ENCODE peak calls at places on chromosome 4, in six cellular contexts. One of them, this sample, is unnamed.

GRCh38 chr4:19614171-19614570 is 637.5 kb upstream of the SLIT2 start:
- DNase-seq in WTC11: no peak
- DNase-seq in H4: no peak
- DNase-seq in thyroid gland: no peak
- DNase-seq in GM04504: no peak
- DNase-seq in hepatocyte: no peak
- DNase-seq in this sample: no peak

GRCh38 chr4:3293410-3294391 is 880 bp downstream of the RGS12 start:
- DNase-seq in WTC11: peak
- DNase-seq in H4: peak
- DNase-seq in thyroid gland: no peak
- DNase-seq in GM04504: no peak
- DNase-seq in hepatocyte: no peak
- DNase-seq in this sample: no peak

GRCh38 chr4:48483777-48484493 is 792 bp downstream of the SLC10A4 start:
- DNase-seq in WTC11: peak
- DNase-seq in H4: no peak
- DNase-seq in thyroid gland: no peak
- DNase-seq in GM04504: no peak
- DNase-seq in hepatocyte: peak
- DNase-seq in this sample: peak

GRCh38 chr4:159555873-159556272 is 453.0 kb downstream of the RAPGEF2 start:
- DNase-seq in WTC11: no peak
- DNase-seq in H4: no peak
- DNase-seq in thyroid gland: no peak
- DNase-seq in GM04504: no peak
- DNase-seq in hepatocyte: no peak
- DNase-seq in this sample: no peak

GRCh38 chr4:138222041-138222440 is 20.1 kb downstream of the SLC7A11 start:
- DNase-seq in WTC11: no peak
- DNase-seq in H4: peak
- DNase-seq in thyroid gland: peak
- DNase-seq in GM04504: peak
- DNase-seq in hepatocyte: peak
- DNase-seq in this sample: no peak

GRCh38 chr4:71123951-71124350 is 130.5 kb downstream of the DCK start:
- DNase-seq in WTC11: no peak
- DNase-seq in H4: no peak
- DNase-seq in thyroid gland: no peak
- DNase-seq in GM04504: no peak
- DNase-seq in hepatocyte: no peak
- DNase-seq in this sample: no peak

GRCh38 chr4:20254517-20255250 is 3.0 kb downstream of the SLIT2 start:
- DNase-seq in WTC11: peak
- DNase-seq in H4: no peak
- DNase-seq in thyroid gland: peak
- DNase-seq in GM04504: no peak
- DNase-seq in hepatocyte: peak
- DNase-seq in this sample: peak

GRCh38 chr4:1862055-1862911 is 6.3 kb upstream of the LETM1 start:
- DNase-seq in WTC11: no peak
- DNase-seq in H4: no peak
- DNase-seq in thyroid gland: no peak
- DNase-seq in GM04504: no peak
- DNase-seq in hepatocyte: peak
- DNase-seq in this sample: no peak

GRCh38 chr4:26596843-26597242 is 13.0 kb downstream of the TBC1D19 start:
- DNase-seq in WTC11: no peak
- DNase-seq in H4: no peak
- DNase-seq in thyroid gland: no peak
- DNase-seq in GM04504: no peak
- DNase-seq in hepatocyte: no peak
- DNase-seq in this sample: no peak

GRCh38 chr4:122783301-122784215 is 43.1 kb upstream of the FGF2 start:
- DNase-seq in WTC11: peak
- DNase-seq in H4: peak
- DNase-seq in thyroid gland: peak
- DNase-seq in GM04504: peak
- DNase-seq in hepatocyte: peak
- DNase-seq in this sample: peak

GRCh38 chr4:165208741-165209388 is 1.5 kb downstream of the KLHL2 start:
- DNase-seq in WTC11: no peak
- DNase-seq in H4: peak
- DNase-seq in thyroid gland: peak
- DNase-seq in GM04504: no peak
- DNase-seq in hepatocyte: no peak
- DNase-seq in this sample: no peak

GRCh38 chr4:102449751-102450352 is 51.3 kb upstream of the NFKB1 start:
- DNase-seq in WTC11: peak
- DNase-seq in H4: peak
- DNase-seq in thyroid gland: peak
- DNase-seq in GM04504: no peak
- DNase-seq in hepatocyte: peak
- DNase-seq in this sample: peak

GRCh38 chr4:8104491-8105302 is 53.9 kb downstream of the ABLIM2 start:
- DNase-seq in WTC11: no peak
- DNase-seq in H4: no peak
- DNase-seq in thyroid gland: no peak
- DNase-seq in GM04504: no peak
- DNase-seq in hepatocyte: no peak
- DNase-seq in this sample: no peak

GRCh38 chr4:86825511-86825910 is 23.7 kb downstream of the SLC10A6 start:
- DNase-seq in WTC11: no peak
- DNase-seq in H4: no peak
- DNase-seq in thyroid gland: no peak
- DNase-seq in GM04504: no peak
- DNase-seq in hepatocyte: no peak
- DNase-seq in this sample: no peak

GRCh38 chr4:120948382-120948781 is 25.9 kb upstream of the PRDM5 start:
- DNase-seq in WTC11: no peak
- DNase-seq in H4: no peak
- DNase-seq in thyroid gland: no peak
- DNase-seq in GM04504: no peak
- DNase-seq in hepatocyte: no peak
- DNase-seq in this sample: no peak

GRCh38 chr4:173218411-173219125 is 50.0 kb downstream of the GALNT7 start:
- DNase-seq in WTC11: no peak
- DNase-seq in H4: peak
- DNase-seq in thyroid gland: no peak
- DNase-seq in GM04504: peak
- DNase-seq in hepatocyte: no peak
- DNase-seq in this sample: peak

GRCh38 chr4:119659576-119659975 is 31.0 kb upstream of the PDE5A start:
- DNase-seq in WTC11: no peak
- DNase-seq in H4: peak
- DNase-seq in thyroid gland: no peak
- DNase-seq in GM04504: no peak
- DNase-seq in hepatocyte: peak
- DNase-seq in this sample: no peak